ENCODE peak calls at places on chromosome 12, in eight cellular contexts. F, G, T, U, K, V, S and X are unnamed samples. For H3K4me1, the result is how much of the 10 kb centered on the place peaks cover.

GRCh38 chr12:20696181-20696580 is 1.0 kb downstream of the SLCO1C1 start:
- DNase-seq in T (peak), F (no peak), G (no peak), K (no peak), V (peak), S (no peak), U (no peak), X (no peak)

GRCh38 chr12:69933115-69933552 is 108.1 kb downstream of the MYRFL start:
- DNase-seq in S (no peak), F (no peak), K (no peak), U (no peak), V (no peak), G (no peak), T (peak), X (no peak)

GRCh38 chr12:3750616-3751015 is 2.3 kb downstream of the CRACR2A start:
- DNase-seq in S (no peak), K (no peak), F (no peak), T (no peak), G (no peak), U (no peak), V (no peak), X (no peak)

GRCh38 chr12:39972119-39972518 is 133.8 kb downstream of the SLC2A13 start:
- DNase-seq in V (no peak), F (no peak), G (no peak), S (peak), K (peak), U (no peak), T (no peak), X (no peak)

GRCh38 chr12:22255097-22255496 is 79.4 kb downstream of the ST8SIA1 start:
- DNase-seq in G (no peak), S (peak), K (peak), F (no peak), T (no peak), U (no peak), V (no peak), X (no peak)

GRCh38 chr12:49974677-49975369 is 2.1 kb downstream of the AQP6 start:
- DNase-seq in K (no peak), U (no peak), S (no peak), T (no peak), F (no peak), V (no peak), G (no peak), X (no peak)

GRCh38 chr12:95231190-95231589 is 13.6 kb downstream of the VEZT start:
- DNase-seq in U (no peak), V (no peak), F (no peak), K (peak), G (no peak), S (peak), T (no peak), X (no peak)

GRCh38 chr12:46372131-46372851 is at the start of gene SLC38A2:
- DNase-seq in T (peak), G (peak), S (peak), V (peak), K (peak), F (peak), U (peak), X (peak)

GRCh38 chr12:88393017-88393767 is 187.1 kb downstream of the KITLG start:
- DNase-seq in V (no peak), F (no peak), U (no peak), G (no peak), S (peak), K (peak), T (peak), X (no peak)

GRCh38 chr12:85574291-85574690 is 261.9 kb downstream of the RASSF9 start:
- DNase-seq in F (no peak), V (no peak), G (no peak), T (no peak), K (no peak), U (no peak), S (no peak), X (no peak)

GRCh38 chr12:122206976-122207375 is 3.5 kb downstream of the B3GNT4 start:
- DNase-seq in F (no peak), G (no peak), V (no peak), S (no peak), K (no peak), U (no peak), T (no peak), X (no peak)

GRCh38 chr12:105798249-105798835 is 340.4 kb downstream of the NUAK1 start:
- DNase-seq in S (no peak), F (no peak), K (no peak), U (no peak), T (no peak), G (no peak), V (no peak), X (no peak)

GRCh38 chr12:6627598-6627997 is 8.2 kb downstream of the LPAR5 start:
- DNase-seq in V (no peak), F (peak), U (no peak), T (no peak), G (no peak), K (no peak), S (no peak), X (no peak)

GRCh38 chr12:27002141-27002540 is 12.0 kb downstream of the TM7SF3 start:
- DNase-seq in K (no peak), V (no peak), S (no peak), U (no peak), T (no peak), G (no peak), F (no peak), X (no peak)

GRCh38 chr12:102527256-102527720 is 46.9 kb upstream of the IGF1 start:
- DNase-seq in K (peak), G (no peak), V (no peak), S (peak), U (no peak), T (no peak), F (no peak), X (no peak)

GRCh38 chr12:50848963-50849362 is 6.2 kb downstream of the TMPRSS12 start:
- DNase-seq in F (no peak), U (no peak), K (no peak), V (no peak), S (no peak), T (no peak), G (no peak), X (no peak)

GRCh38 chr12:132286912-132287311 is 42.5 kb downstream of the GALNT9 start:
- DNase-seq in V (no peak), T (no peak), F (no peak), K (no peak), S (peak), G (no peak), U (peak), X (no peak)

GRCh38 chr12:101761347-101761746 is 22.1 kb upstream of the SYCP3 start:
- DNase-seq in V (no peak), U (no peak), K (no peak), T (no peak), F (no peak), G (no peak), S (no peak), X (no peak)

GRCh38 chr12:50589650-50590435 is 85.1 kb downstream of the DIP2B start:
- DNase-seq in F (no peak), G (no peak), K (peak), V (no peak), S (peak), T (no peak), U (no peak), X (no peak)

GRCh38 chr12:116152268-116152667 is 125.2 kb downstream of the MED13L start:
- DNase-seq in F (no peak), G (no peak), T (no peak), K (peak), S (peak), V (no peak), U (no peak), X (no peak)

GRCh38 chr12:65152586-65152985 is 16.8 kb upstream of the LEMD3 start:
- DNase-seq in F (no peak), U (no peak), G (no peak), S (peak), T (no peak), K (peak), V (no peak), X (no peak)

GRCh38 chr12:52200783-52201519 is 9.1 kb upstream of the KRT80 start:
- DNase-seq in T (no peak), U (peak), F (no peak), S (no peak), G (no peak), K (no peak), V (no peak), X (peak)

GRCh38 chr12:97595423-97595822 is 132.8 kb downstream of the RMST start:
- DNase-seq in S (no peak), T (no peak), V (no peak), G (no peak), K (no peak), F (no peak), U (no peak), X (no peak)

GRCh38 chr12:57089259-57090245 is 638 bp downstream of the NAB2 start:
- DNase-seq in F (peak), T (peak), G (peak), K (peak), U (peak), V (peak), S (peak), X (peak)

GRCh38 chr12:95077341-95077740 is 3.9 kb upstream of the NR2C1 start:
- DNase-seq in S (peak), K (no peak), V (no peak), T (no peak), G (no peak), U (no peak), F (no peak), X (no peak)

GRCh38 chr12:6829532-6830220 is 1.5 kb downstream of the P3H3 start:
- DNase-seq in T (peak), K (peak), S (no peak), G (no peak), F (no peak), V (no peak), U (no peak), X (peak)

GRCh38 chr12:98419795-98420402 is 95.5 kb upstream of the TMPO start:
- DNase-seq in K (no peak), U (no peak), G (peak), T (no peak), S (no peak), F (no peak), V (no peak), X (no peak)

DNA sequence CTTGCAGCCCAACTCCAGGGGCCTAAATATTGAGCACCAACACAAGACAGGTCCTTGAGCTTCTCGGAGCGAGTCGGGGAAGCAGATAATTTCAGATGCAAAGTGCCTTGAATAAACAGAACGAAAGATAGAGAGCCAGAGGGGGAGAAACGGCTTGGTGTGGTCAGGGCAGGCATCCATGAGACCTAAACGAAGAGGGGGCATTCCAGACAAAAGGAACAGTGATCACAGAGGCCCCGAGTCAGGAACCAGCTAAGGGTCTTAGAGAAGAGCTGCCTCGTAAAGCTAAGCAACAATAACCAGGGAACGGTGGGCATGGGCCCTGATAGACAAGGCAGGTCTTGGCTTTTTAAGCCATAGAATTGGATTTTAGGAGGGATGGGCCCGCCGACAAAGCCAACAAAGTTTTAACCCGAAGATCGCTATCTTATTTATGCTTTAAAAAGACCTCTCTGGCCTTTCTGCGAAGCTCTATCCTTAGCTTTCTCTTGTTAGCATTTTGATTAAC is 421 bp upstream of the ACADS start:
- DNase-seq in F (no peak), G (no peak), V (no peak), S (no peak), T (no peak), U (no peak), K (no peak), X (no peak)
- H3K27ac ChIP-seq in F (peak), G (peak), V (peak), S (peak), T (no peak), U (no peak), K (no peak), X (no peak)

GRCh38 chr12:91400249-91400648 is 217.6 kb upstream of the DCN start:
- DNase-seq in V (no peak), F (no peak), S (no peak), K (no peak), U (no peak), T (no peak), G (no peak), X (no peak)

GRCh38 chr12:91406920-91407341 is 224.3 kb upstream of the DCN start:
- DNase-seq in U (no peak), S (peak), F (no peak), T (no peak), K (peak), G (no peak), V (no peak), X (no peak)

GRCh38 chr12:91401190-91401589 is 218.6 kb upstream of the DCN start:
- DNase-seq in G (no peak), T (no peak), K (no peak), V (no peak), F (no peak), U (no peak), S (no peak), X (no peak)

DNA sequence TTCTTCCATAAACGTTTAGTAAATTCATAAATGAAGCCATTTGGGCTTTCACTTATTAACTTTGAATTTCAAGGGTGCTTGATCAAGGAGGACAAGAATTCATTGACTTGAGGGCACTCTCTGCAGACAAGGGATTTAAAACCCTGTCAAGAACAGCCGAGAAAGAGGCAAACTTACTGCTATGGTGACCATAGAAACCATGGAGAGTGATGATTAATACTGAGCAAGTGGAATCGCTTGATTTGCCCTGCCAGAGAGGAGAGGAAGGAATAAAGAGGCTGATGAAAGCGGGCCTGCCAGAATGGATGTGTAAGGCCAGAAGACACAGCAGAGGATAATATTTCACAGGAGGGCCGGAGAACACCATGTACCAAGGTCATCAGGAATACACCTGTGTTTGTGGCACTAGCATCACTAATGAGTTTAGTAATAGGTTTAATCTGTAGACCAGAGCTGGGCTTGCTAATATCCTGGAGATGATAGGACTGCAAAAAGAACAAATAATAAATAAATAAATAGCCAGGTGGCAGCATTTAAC is 221.8 kb upstream of the DCN start:
- DNase-seq in K (no peak), U (no peak), T (no peak), S (no peak), V (peak), F (no peak), G (no peak), X (no peak)
- H3K4me1 ChIP-seq in K (under half), U (under half), T (under half), S (under half), V (under half), F (under half), G (under half), X (under half)

GRCh38 chr12:14416658-14417057 is 51.2 kb downstream of the ATF7IP start:
- DNase-seq in F (peak), U (no peak), V (peak), T (peak), S (peak), K (peak), G (no peak), X (no peak)

GRCh38 chr12:14417717-14418116 is 52.2 kb downstream of the ATF7IP start:
- DNase-seq in U (peak), V (peak), T (peak), S (peak), G (no peak), K (peak), F (peak), X (peak)

GRCh38 chr12:14422516-14423230 is 57.2 kb downstream of the ATF7IP start:
- DNase-seq in K (peak), G (no peak), F (no peak), U (no peak), S (peak), T (no peak), V (no peak), X (no peak)

DNA sequence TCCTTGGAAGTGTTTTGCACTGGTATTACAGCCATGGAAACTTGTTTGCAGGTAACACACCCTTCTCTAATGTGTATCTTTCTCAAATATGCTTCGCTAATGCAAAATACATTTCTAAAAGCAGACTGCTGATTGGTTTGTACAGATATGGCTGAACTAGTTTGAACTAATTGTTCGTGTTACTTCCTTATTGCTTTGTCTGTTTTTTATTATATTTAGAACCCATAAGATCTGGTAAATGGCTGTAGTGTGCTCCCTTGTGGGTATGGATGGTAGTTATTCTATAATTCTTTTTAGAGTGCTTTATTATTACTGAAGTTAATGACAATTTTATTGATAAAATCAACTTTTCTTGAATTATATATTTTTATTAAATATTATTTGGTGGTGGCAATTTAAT is 53.0 kb downstream of the ATF7IP start:
- DNase-seq in T (no peak), S (peak), K (peak), V (no peak), G (no peak), U (no peak), F (no peak), X (no peak)
- H3K4me3 ChIP-seq in T (peak), S (no peak), K (peak), V (no peak), G (no peak), U (no peak), F (peak), X (no peak)

GRCh38 chr12:79895041-79895440 is 39.9 kb downstream of the PPP1R12A start:
- DNase-seq in G (no peak), T (no peak), F (no peak), S (no peak), K (no peak), V (no peak), U (no peak), X (no peak)
- H3K27ac ChIP-seq in G (no peak), T (no peak), F (no peak), S (no peak), K (no peak), V (no peak), U (no peak), X (no peak)